ENCODE peak calls at places on chromosomes 13 and 19, in ten cellular contexts. One of them, this sample, is unnamed.

GRCh38 chr13:34671136-34671535 is 270.9 kb upstream of the NBEA start:
- DNase-seq in epithelial cell of proximal tubule: no peak
- DNase-seq in left ventricle myocardium inferior: no peak
- DNase-seq in esophagus squamous epithelium: no peak
- DNase-seq in mesothelial cell of epicardium: no peak
- DNase-seq in neural progenitor cell: no peak
- DNase-seq in heart left ventricle: no peak
- DNase-seq in lung: no peak
- DNase-seq in type B pancreatic cell: no peak
- DNase-seq in cardiac muscle cell: no peak
- DNase-seq in this sample: no peak

GRCh38 chr19:4748185-4748584 is 24.5 kb upstream of the DPP9 start:
- DNase-seq in lung: no peak
- DNase-seq in cardiac muscle cell: no peak
- DNase-seq in mesothelial cell of epicardium: no peak
- DNase-seq in epithelial cell of proximal tubule: no peak
- DNase-seq in heart left ventricle: no peak
- DNase-seq in esophagus squamous epithelium: no peak
- DNase-seq in neural progenitor cell: no peak
- DNase-seq in type B pancreatic cell: no peak
- DNase-seq in left ventricle myocardium inferior: no peak
- DNase-seq in this sample: no peak

GRCh38 chr13:44101347-44102083 is 221.8 kb downstream of the LACC1 start:
- DNase-seq in type B pancreatic cell: no peak
- DNase-seq in cardiac muscle cell: no peak
- DNase-seq in left ventricle myocardium inferior: no peak
- DNase-seq in neural progenitor cell: no peak
- DNase-seq in heart left ventricle: no peak
- DNase-seq in esophagus squamous epithelium: no peak
- DNase-seq in mesothelial cell of epicardium: no peak
- DNase-seq in lung: no peak
- DNase-seq in epithelial cell of proximal tubule: no peak
- DNase-seq in this sample: no peak

GRCh38 chr19:9406798-9407352 is 28.5 kb downstream of the ZNF266 start:
- DNase-seq in type B pancreatic cell: no peak
- DNase-seq in epithelial cell of proximal tubule: no peak
- DNase-seq in mesothelial cell of epicardium: no peak
- DNase-seq in lung: peak; percentile 56
- DNase-seq in esophagus squamous epithelium: no peak
- DNase-seq in left ventricle myocardium inferior: peak; percentile 84
- DNase-seq in neural progenitor cell: no peak
- DNase-seq in heart left ventricle: peak; percentile 88
- DNase-seq in cardiac muscle cell: peak; percentile 92
- DNase-seq in this sample: peak; percentile 23

GRCh38 chr13:55000043-55000442 is 1971.4 kb downstream of the OLFM4 start:
- DNase-seq in esophagus squamous epithelium: no peak
- DNase-seq in type B pancreatic cell: no peak
- DNase-seq in lung: no peak
- DNase-seq in cardiac muscle cell: no peak
- DNase-seq in neural progenitor cell: no peak
- DNase-seq in mesothelial cell of epicardium: no peak
- DNase-seq in left ventricle myocardium inferior: no peak
- DNase-seq in epithelial cell of proximal tubule: no peak
- DNase-seq in heart left ventricle: no peak
- DNase-seq in this sample: no peak

GRCh38 chr13:101919541-101920306 is 467.2 kb downstream of the ITGBL1 start:
- DNase-seq in epithelial cell of proximal tubule: no peak
- DNase-seq in mesothelial cell of epicardium: no peak
- DNase-seq in cardiac muscle cell: peak; percentile 11
- DNase-seq in esophagus squamous epithelium: no peak
- DNase-seq in lung: no peak
- DNase-seq in neural progenitor cell: peak; percentile 83
- DNase-seq in left ventricle myocardium inferior: peak; percentile 27
- DNase-seq in type B pancreatic cell: no peak
- DNase-seq in heart left ventricle: peak; percentile 65
- DNase-seq in this sample: no peak

GRCh38 chr13:90184355-90184754 is 1163.1 kb upstream of the MIR17HG start:
- DNase-seq in mesothelial cell of epicardium: no peak
- DNase-seq in heart left ventricle: no peak
- DNase-seq in lung: no peak
- DNase-seq in esophagus squamous epithelium: no peak
- DNase-seq in left ventricle myocardium inferior: no peak
- DNase-seq in neural progenitor cell: no peak
- DNase-seq in type B pancreatic cell: no peak
- DNase-seq in cardiac muscle cell: no peak
- DNase-seq in epithelial cell of proximal tubule: no peak
- DNase-seq in this sample: no peak

GRCh38 chr19:7575426-7576040 is 20.1 kb upstream of the CAMSAP3 start:
- DNase-seq in lung: no peak
- DNase-seq in mesothelial cell of epicardium: no peak
- DNase-seq in type B pancreatic cell: no peak
- DNase-seq in neural progenitor cell: no peak
- DNase-seq in esophagus squamous epithelium: no peak
- DNase-seq in left ventricle myocardium inferior: no peak
- DNase-seq in epithelial cell of proximal tubule: no peak
- DNase-seq in cardiac muscle cell: no peak
- DNase-seq in heart left ventricle: no peak
- DNase-seq in this sample: no peak

GRCh38 chr19:7729211-7729610 is 2.7 kb downstream of the CLEC4G start:
- DNase-seq in type B pancreatic cell: no peak
- DNase-seq in left ventricle myocardium inferior: no peak
- DNase-seq in lung: no peak
- DNase-seq in cardiac muscle cell: no peak
- DNase-seq in mesothelial cell of epicardium: no peak
- DNase-seq in esophagus squamous epithelium: no peak
- DNase-seq in epithelial cell of proximal tubule: no peak
- DNase-seq in neural progenitor cell: no peak
- DNase-seq in heart left ventricle: no peak
- DNase-seq in this sample: no peak

GRCh38 chr13:107020393-107020792 is 452.5 kb upstream of the ARGLU1 start:
- DNase-seq in heart left ventricle: no peak
- DNase-seq in lung: no peak
- DNase-seq in left ventricle myocardium inferior: no peak
- DNase-seq in cardiac muscle cell: no peak
- DNase-seq in epithelial cell of proximal tubule: no peak
- DNase-seq in neural progenitor cell: no peak
- DNase-seq in type B pancreatic cell: no peak
- DNase-seq in esophagus squamous epithelium: no peak
- DNase-seq in mesothelial cell of epicardium: no peak
- DNase-seq in this sample: no peak

GRCh38 chr19:45469835-45470146 is 2.0 kb downstream of the FOSB start:
- DNase-seq in neural progenitor cell: no peak
- DNase-seq in heart left ventricle: no peak
- DNase-seq in mesothelial cell of epicardium: no peak
- DNase-seq in esophagus squamous epithelium: no peak
- DNase-seq in type B pancreatic cell: no peak
- DNase-seq in cardiac muscle cell: no peak
- DNase-seq in lung: no peak
- DNase-seq in left ventricle myocardium inferior: no peak
- DNase-seq in epithelial cell of proximal tubule: no peak
- DNase-seq in this sample: no peak

GRCh38 chr19:15122331-15123030 is 15.3 kb downstream of the SYDE1 start:
- DNase-seq in epithelial cell of proximal tubule: no peak
- DNase-seq in mesothelial cell of epicardium: no peak
- DNase-seq in lung: no peak
- DNase-seq in type B pancreatic cell: no peak
- DNase-seq in heart left ventricle: no peak
- DNase-seq in neural progenitor cell: no peak
- DNase-seq in esophagus squamous epithelium: no peak
- DNase-seq in cardiac muscle cell: no peak
- DNase-seq in left ventricle myocardium inferior: no peak
- DNase-seq in this sample: no peak

GRCh38 chr19:32611161-32611560 is 30.2 kb downstream of the PDCD5 start:
- DNase-seq in mesothelial cell of epicardium: no peak
- DNase-seq in epithelial cell of proximal tubule: no peak
- DNase-seq in left ventricle myocardium inferior: no peak
- DNase-seq in type B pancreatic cell: no peak
- DNase-seq in heart left ventricle: no peak
- DNase-seq in lung: no peak
- DNase-seq in cardiac muscle cell: peak; percentile 1
- DNase-seq in esophagus squamous epithelium: no peak
- DNase-seq in neural progenitor cell: no peak
- DNase-seq in this sample: no peak

GRCh38 chr19:57905258-57905657 is 11.1 kb downstream of the ZNF417 start:
- DNase-seq in esophagus squamous epithelium: no peak
- DNase-seq in mesothelial cell of epicardium: no peak
- DNase-seq in cardiac muscle cell: no peak
- DNase-seq in epithelial cell of proximal tubule: no peak
- DNase-seq in neural progenitor cell: no peak
- DNase-seq in lung: no peak
- DNase-seq in heart left ventricle: no peak
- DNase-seq in left ventricle myocardium inferior: no peak
- DNase-seq in type B pancreatic cell: no peak
- DNase-seq in this sample: no peak

GRCh38 chr19:57907394-57907793 is 9.0 kb downstream of the ZNF417 start:
- DNase-seq in cardiac muscle cell: no peak
- DNase-seq in mesothelial cell of epicardium: no peak
- DNase-seq in type B pancreatic cell: no peak
- DNase-seq in epithelial cell of proximal tubule: no peak
- DNase-seq in esophagus squamous epithelium: no peak
- DNase-seq in neural progenitor cell: no peak
- DNase-seq in left ventricle myocardium inferior: no peak
- DNase-seq in heart left ventricle: no peak
- DNase-seq in lung: no peak
- DNase-seq in this sample: no peak

GRCh38 chr19:57903298-57904174 is 12.9 kb downstream of the ZNF417 start:
- DNase-seq in mesothelial cell of epicardium: no peak
- DNase-seq in neural progenitor cell: peak; percentile 33
- DNase-seq in heart left ventricle: no peak
- DNase-seq in cardiac muscle cell: peak; percentile 75
- DNase-seq in lung: no peak
- DNase-seq in left ventricle myocardium inferior: no peak
- DNase-seq in epithelial cell of proximal tubule: no peak
- DNase-seq in type B pancreatic cell: no peak
- DNase-seq in esophagus squamous epithelium: no peak
- DNase-seq in this sample: no peak
- TF ChIP-seq CTCF in mesothelial cell of epicardium: peak; percentile 54
- TF ChIP-seq CTCF in neural progenitor cell: peak; percentile 64
- TF ChIP-seq CTCF in heart left ventricle: peak; percentile 58
- TF ChIP-seq CTCF in cardiac muscle cell: peak; percentile 55
- TF ChIP-seq CTCF in lung: peak; percentile 2
- TF ChIP-seq CTCF in left ventricle myocardium inferior: peak; percentile 61
- TF ChIP-seq CTCF in epithelial cell of proximal tubule: peak; percentile 49
- TF ChIP-seq CTCF in type B pancreatic cell: peak; percentile 76
- TF ChIP-seq CTCF in esophagus squamous epithelium: peak; percentile 37
- TF ChIP-seq CTCF in this sample: no peak

GRCh38 chr13:100674848-100675659 is 459 bp upstream of the TMTC4 start:
- DNase-seq in lung: peak; percentile 100
- DNase-seq in mesothelial cell of epicardium: peak; percentile 99
- DNase-seq in heart left ventricle: peak; percentile 100
- DNase-seq in type B pancreatic cell: peak; percentile 100
- DNase-seq in left ventricle myocardium inferior: peak; percentile 100
- DNase-seq in cardiac muscle cell: peak; percentile 99
- DNase-seq in neural progenitor cell: peak; percentile 98
- DNase-seq in epithelial cell of proximal tubule: peak; percentile 41
- DNase-seq in esophagus squamous epithelium: peak; percentile 89
- DNase-seq in this sample: peak; percentile 99
- TF ChIP-seq CTCF in lung: peak; percentile 34
- TF ChIP-seq CTCF in mesothelial cell of epicardium: no peak
- TF ChIP-seq CTCF in heart left ventricle: peak; percentile 61
- TF ChIP-seq CTCF in type B pancreatic cell: peak; percentile 47
- TF ChIP-seq CTCF in left ventricle myocardium inferior: peak; percentile 44
- TF ChIP-seq CTCF in cardiac muscle cell: peak; percentile 37
- TF ChIP-seq CTCF in neural progenitor cell: peak; percentile 52
- TF ChIP-seq CTCF in epithelial cell of proximal tubule: peak; percentile 46
- TF ChIP-seq CTCF in esophagus squamous epithelium: peak; percentile 16
- TF ChIP-seq CTCF in this sample: no peak

DNA sequence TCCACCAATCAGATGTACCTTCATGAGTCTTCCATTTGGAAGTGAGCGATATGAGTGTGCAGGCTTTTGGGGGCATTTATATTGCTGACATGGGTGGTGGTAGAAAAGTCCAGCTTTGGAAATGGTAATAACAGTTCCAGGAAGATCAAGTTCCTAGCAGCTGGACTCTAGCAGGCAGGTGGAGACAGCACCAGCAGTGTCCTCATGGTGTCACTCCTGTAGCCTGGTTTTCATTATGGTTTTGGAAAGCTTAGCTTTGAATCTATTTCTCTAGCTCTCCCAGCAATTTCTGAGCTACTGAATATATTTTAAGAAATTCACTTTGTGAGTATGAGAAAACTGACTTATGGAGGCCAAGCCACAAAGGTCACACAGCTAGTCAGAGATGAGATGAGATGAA is 523.2 kb upstream of the HTR2A start:
- DNase-seq in type B pancreatic cell: no peak
- DNase-seq in cardiac muscle cell: no peak
- DNase-seq in heart left ventricle: no peak
- DNase-seq in mesothelial cell of epicardium: no peak
- DNase-seq in lung: no peak
- DNase-seq in epithelial cell of proximal tubule: no peak
- DNase-seq in esophagus squamous epithelium: no peak
- DNase-seq in neural progenitor cell: no peak
- DNase-seq in left ventricle myocardium inferior: no peak
- DNase-seq in this sample: no peak
- TF ChIP-seq CTCF in type B pancreatic cell: no peak
- TF ChIP-seq CTCF in cardiac muscle cell: no peak
- TF ChIP-seq CTCF in heart left ventricle: peak; percentile 46
- TF ChIP-seq CTCF in mesothelial cell of epicardium: no peak
- TF ChIP-seq CTCF in lung: no peak
- TF ChIP-seq CTCF in epithelial cell of proximal tubule: no peak
- TF ChIP-seq CTCF in esophagus squamous epithelium: no peak
- TF ChIP-seq CTCF in neural progenitor cell: no peak
- TF ChIP-seq CTCF in left ventricle myocardium inferior: peak; percentile 64
- TF ChIP-seq CTCF in this sample: no peak

GRCh38 chr19:6270076-6270745 is 9.6 kb downstream of the MLLT1 start:
- DNase-seq in esophagus squamous epithelium: no peak
- DNase-seq in mesothelial cell of epicardium: no peak
- DNase-seq in neural progenitor cell: no peak
- DNase-seq in type B pancreatic cell: no peak
- DNase-seq in heart left ventricle: no peak
- DNase-seq in lung: no peak
- DNase-seq in left ventricle myocardium inferior: no peak
- DNase-seq in cardiac muscle cell: no peak
- DNase-seq in epithelial cell of proximal tubule: no peak
- DNase-seq in this sample: no peak

GRCh38 chr19:6271721-6272410 is 7.9 kb downstream of the MLLT1 start:
- DNase-seq in epithelial cell of proximal tubule: no peak
- DNase-seq in heart left ventricle: peak; percentile 94
- DNase-seq in lung: peak; percentile 73
- DNase-seq in neural progenitor cell: peak; percentile 31
- DNase-seq in mesothelial cell of epicardium: no peak
- DNase-seq in left ventricle myocardium inferior: peak; percentile 93
- DNase-seq in type B pancreatic cell: no peak
- DNase-seq in esophagus squamous epithelium: no peak
- DNase-seq in cardiac muscle cell: peak; percentile 91
- DNase-seq in this sample: no peak

GRCh38 chr19:6272411-6272791 is 7.4 kb downstream of the MLLT1 start:
- DNase-seq in esophagus squamous epithelium: no peak
- DNase-seq in left ventricle myocardium inferior: no peak
- DNase-seq in heart left ventricle: no peak
- DNase-seq in type B pancreatic cell: no peak
- DNase-seq in mesothelial cell of epicardium: no peak
- DNase-seq in epithelial cell of proximal tubule: no peak
- DNase-seq in neural progenitor cell: peak; percentile 44
- DNase-seq in cardiac muscle cell: no peak
- DNase-seq in lung: no peak
- DNase-seq in this sample: no peak

GRCh38 chr19:6270822-6271221 is 9.0 kb downstream of the MLLT1 start:
- DNase-seq in left ventricle myocardium inferior: no peak
- DNase-seq in neural progenitor cell: no peak
- DNase-seq in lung: no peak
- DNase-seq in epithelial cell of proximal tubule: no peak
- DNase-seq in esophagus squamous epithelium: no peak
- DNase-seq in type B pancreatic cell: no peak
- DNase-seq in cardiac muscle cell: no peak
- DNase-seq in heart left ventricle: no peak
- DNase-seq in mesothelial cell of epicardium: no peak
- DNase-seq in this sample: no peak

GRCh38 chr19:6271251-6271650 is 8.5 kb downstream of the MLLT1 start:
- DNase-seq in heart left ventricle: no peak
- DNase-seq in epithelial cell of proximal tubule: no peak
- DNase-seq in lung: no peak
- DNase-seq in mesothelial cell of epicardium: no peak
- DNase-seq in type B pancreatic cell: no peak
- DNase-seq in cardiac muscle cell: no peak
- DNase-seq in esophagus squamous epithelium: no peak
- DNase-seq in neural progenitor cell: no peak
- DNase-seq in left ventricle myocardium inferior: no peak
- DNase-seq in this sample: no peak
- TF ChIP-seq CTCF in heart left ventricle: peak; percentile 30
- TF ChIP-seq CTCF in epithelial cell of proximal tubule: peak; percentile 45
- TF ChIP-seq CTCF in lung: no peak
- TF ChIP-seq CTCF in mesothelial cell of epicardium: no peak
- TF ChIP-seq CTCF in type B pancreatic cell: no peak
- TF ChIP-seq CTCF in cardiac muscle cell: peak; percentile 53
- TF ChIP-seq CTCF in esophagus squamous epithelium: no peak
- TF ChIP-seq CTCF in neural progenitor cell: peak; percentile 29
- TF ChIP-seq CTCF in left ventricle myocardium inferior: peak; percentile 24
- TF ChIP-seq CTCF in this sample: no peak